ENCODE peak calls at places on chromosome 15, in four cellular contexts. N is K562, U is HepG2, X is GM12878. G is an unnamed sample.

GRCh38 chr15:86255247-86255646 is 175.6 kb downstream of the AGBL1 start:
- DNase-seq in N (no peak), X (no peak), U (no peak), G (no peak)

GRCh38 chr15:82894971-82895520 is 57.5 kb downstream of the HOMER2 start:
- DNase-seq in U (no peak), N (no peak), X (no peak), G (no peak)

GRCh38 chr15:87527416-87527815 is 729.1 kb downstream of the NTRK3 start:
- DNase-seq in X (no peak), N (no peak), U (no peak), G (no peak)

GRCh38 chr15:36953346-36953745 is 147.0 kb downstream of the MEIS2 start:
- DNase-seq in U (no peak), N (no peak), X (no peak), G (no peak)

GRCh38 chr15:99019558-99020540 is 12.3 kb upstream of the PGPEP1L start:
- DNase-seq in N (no peak), X (no peak), U (peak; percentile 21), G (no peak)

GRCh38 chr15:62549345-62549970 is 384.4 kb upstream of the C2CD4B start:
- DNase-seq in N (peak; percentile 40), X (no peak), U (peak; percentile 40), G (peak; percentile 54)

GRCh38 chr15:24756101-24756500 is 80.5 kb downstream of the NPAP1 start:
- DNase-seq in N (no peak), U (no peak), X (no peak), G (no peak)

GRCh38 chr15:63018639-63019038 is 23.9 kb upstream of the TPM1 start:
- DNase-seq in N (no peak), U (no peak), X (no peak), G (no peak)

GRCh38 chr15:94840794-94841587 is 609.6 kb downstream of the MCTP2 start:
- DNase-seq in U (no peak), N (no peak), X (no peak), G (no peak)

GRCh38 chr15:71201471-71201870 is 86.2 kb downstream of the THSD4 start:
- DNase-seq in X (no peak), N (no peak), U (no peak), G (no peak)

GRCh38 chr15:43872416-43873020 is 45.7 kb downstream of the WDR76 start:
- DNase-seq in N (peak; percentile 54), X (peak; percentile 4), U (peak; percentile 57), G (peak; percentile 54)

GRCh38 chr15:81271761-81272644 is 51.9 kb downstream of the STARD5 start:
- DNase-seq in U (no peak), X (no peak), N (no peak), G (no peak)

GRCh38 chr15:62071711-62072308 is 5.0 kb downstream of the C2CD4A start:
- DNase-seq in X (no peak), U (peak; percentile 29), N (peak; percentile 23), G (no peak)

GRCh38 chr15:83733206-83733605 is 79.3 kb downstream of the ADAMTSL3 start:
- DNase-seq in X (no peak), N (no peak), U (no peak), G (no peak)

GRCh38 chr15:65081270-65081669 is 4.7 kb downstream of the KBTBD13 start:
- DNase-seq in X (no peak), U (no peak), N (no peak), G (no peak)

GRCh38 chr15:65083262-65083701 is 6.7 kb downstream of the KBTBD13 start:
- DNase-seq in U (no peak), X (no peak), N (no peak), G (peak; percentile 42)

GRCh38 chr15:65082303-65082958 is 5.9 kb downstream of the KBTBD13 start:
- DNase-seq in N (no peak), U (no peak), X (no peak), G (peak; percentile 48)

GRCh38 chr15:65079580-65079979 is 3.0 kb downstream of the KBTBD13 start:
- DNase-seq in X (no peak), U (no peak), N (no peak), G (no peak)

DNA sequence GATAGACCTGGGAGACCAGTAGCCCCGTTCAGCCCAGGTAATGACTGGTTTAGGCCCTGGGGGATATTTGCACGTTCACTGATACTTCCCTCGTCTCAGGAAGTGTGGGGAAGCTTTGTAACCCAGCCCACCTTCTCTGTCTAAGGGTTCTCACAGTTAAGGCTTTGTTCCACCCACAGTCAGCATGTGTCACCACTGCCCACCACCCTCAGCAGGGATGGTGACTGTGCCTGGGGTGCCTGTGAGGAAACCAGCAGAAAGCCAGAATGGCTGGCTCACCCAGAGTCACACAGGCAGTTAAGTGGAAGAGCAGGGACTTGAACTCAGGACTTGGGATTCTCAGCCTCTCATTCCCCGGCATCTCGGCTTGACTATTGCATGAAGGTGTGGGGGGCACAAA is 5.2 kb downstream of the KBTBD13 start:
- DNase-seq in U (no peak), X (no peak), N (no peak), G (no peak)
- TF ChIP-seq TCF7 in U (no peak), X (no peak), N (no peak), G (no peak)

GRCh38 chr15:48470096-48470495 is 138.9 kb downstream of the DUT start:
- DNase-seq in X (no peak), U (no peak), N (no peak), G (no peak)
- TF ChIP-seq SP1 in X (no peak), U (no peak), N (no peak), G (no peak)

DNA sequence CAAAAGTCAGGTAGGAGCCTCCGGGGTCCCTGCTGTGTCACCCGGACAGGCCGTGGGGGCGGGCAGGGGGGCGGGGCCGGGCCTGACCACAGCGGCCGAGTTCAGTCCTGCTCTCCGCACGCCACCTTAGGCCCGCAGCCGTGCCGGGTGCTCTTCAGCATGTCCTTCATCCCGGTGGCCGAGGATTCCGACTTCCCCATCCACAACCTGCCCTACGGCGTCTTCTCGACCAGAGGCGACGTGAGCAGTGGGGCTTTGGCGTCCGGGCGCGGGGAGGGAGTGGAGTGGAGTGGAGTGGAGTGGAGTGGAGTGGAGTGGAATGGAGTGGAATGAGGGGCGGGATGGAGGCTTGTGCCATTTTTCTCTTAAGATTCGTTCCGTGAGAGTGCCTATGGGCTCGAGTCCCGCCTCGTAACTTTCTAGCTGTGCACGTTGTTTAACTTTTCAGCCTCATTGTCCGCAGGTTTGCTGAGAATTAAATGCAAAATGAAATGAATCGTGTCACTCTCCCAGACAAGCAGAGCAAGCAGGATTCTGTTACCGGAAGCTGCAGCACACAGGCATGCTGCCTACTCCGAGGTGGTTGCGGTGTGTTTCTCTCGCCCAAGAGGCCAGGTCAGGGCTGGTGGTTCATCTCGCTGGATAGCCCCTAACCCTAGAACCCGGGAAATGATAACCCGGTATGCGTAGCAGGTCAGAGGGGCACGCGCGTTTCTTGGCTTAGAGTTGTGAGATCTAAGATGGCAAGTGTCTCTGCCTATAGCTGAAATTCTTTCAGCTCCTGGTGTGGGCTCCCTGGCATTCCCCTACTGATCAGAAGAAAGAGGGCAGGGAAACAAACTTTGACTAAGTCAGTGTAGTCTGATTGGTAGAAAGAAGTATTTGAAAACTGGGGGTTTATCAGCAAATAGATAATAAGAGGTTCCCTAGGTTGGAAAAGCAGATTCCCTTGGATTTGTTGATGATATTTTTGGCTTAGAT is at the start of gene FAH:
- DNase-seq in U (peak; percentile 30), X (no peak), N (no peak), G (no peak)
- TF ChIP-seq TCF7 in U (no peak), X (no peak), N (no peak), G (no peak)

DNA sequence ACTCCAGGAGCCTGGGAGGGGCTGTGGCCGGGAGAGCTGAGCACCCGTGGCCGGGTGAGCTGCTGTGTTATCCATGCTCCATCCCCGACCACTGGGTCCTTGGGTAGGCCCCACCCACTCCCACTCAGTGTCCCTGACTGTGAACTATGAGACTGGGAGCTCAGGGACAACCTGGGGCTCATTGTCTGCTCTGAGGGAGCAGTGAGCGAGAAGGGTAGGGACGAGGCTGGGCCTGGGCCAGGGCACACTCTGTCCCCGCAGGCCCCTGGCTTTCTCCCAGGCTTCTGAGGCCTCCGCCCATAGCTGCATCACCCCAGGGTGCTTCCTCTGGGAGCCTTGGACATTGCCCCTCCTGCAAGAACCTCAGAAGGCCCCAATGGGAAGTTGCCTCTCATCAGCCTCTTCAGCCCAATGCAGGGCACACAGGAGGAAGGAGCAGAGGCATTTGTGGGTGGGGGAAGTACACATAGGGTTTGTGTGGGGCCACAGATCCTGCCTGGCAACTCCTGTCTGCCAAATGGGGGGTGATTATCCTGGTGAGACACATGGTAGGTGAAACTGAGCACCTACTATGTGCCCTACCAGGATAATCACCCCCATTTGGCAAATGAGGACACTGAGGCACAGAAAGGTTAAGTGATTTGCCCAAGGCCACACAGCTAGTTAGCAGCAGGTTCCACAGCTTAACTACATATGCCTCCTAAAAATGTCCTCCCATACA is 2.4 kb downstream of the ANPEP start:
- DNase-seq in U (peak; percentile 56), N (no peak), X (no peak), G (no peak)
- TF ChIP-seq SP1 in U (no peak), N (no peak), X (no peak), G (no peak)

GRCh38 chr15:27826902-27827321 is 272.2 kb downstream of the OCA2 start:
- DNase-seq in U (no peak), N (no peak), X (no peak), G (no peak)
- TF ChIP-seq TCF7 in U (no peak), N (no peak), X (no peak), G (no peak)

GRCh38 chr15:100279446-100279845 is 62.3 kb downstream of the ADAMTS17 start:
- DNase-seq in X (no peak), N (no peak), U (no peak), G (no peak)
- TF ChIP-seq SP1 in X (no peak), N (no peak), U (no peak), G (no peak)

DNA sequence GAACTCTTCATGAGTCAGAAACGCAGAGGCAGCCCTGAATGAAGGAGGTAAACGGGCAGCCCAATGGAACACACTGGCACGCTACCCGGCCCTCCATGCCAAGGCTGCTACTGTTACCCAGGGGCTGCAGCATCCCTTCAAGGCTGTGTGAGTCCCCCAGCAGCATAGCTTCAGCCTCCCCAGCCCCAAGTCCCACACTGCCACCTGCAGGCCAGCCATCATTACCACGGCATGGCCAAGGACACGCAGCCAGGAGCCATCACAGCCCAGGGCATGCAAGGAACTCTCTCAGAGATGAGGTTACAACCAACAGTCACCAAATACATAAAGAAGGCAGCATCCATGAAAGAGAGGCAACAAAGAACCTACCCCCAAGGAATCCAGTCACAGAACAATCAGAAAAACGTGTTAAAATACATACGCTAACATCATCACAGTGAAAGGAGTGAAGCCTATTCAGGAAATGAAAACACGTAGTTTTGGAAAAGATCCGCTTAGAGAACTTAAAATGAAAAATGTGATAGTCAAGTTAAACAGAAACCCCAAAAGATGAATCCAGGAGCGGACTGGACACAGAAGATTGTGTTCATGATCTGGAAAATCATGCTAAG is 22.4 kb downstream of the PLA2G4F start:
- DNase-seq in X (no peak), U (peak; percentile 52), N (peak; percentile 68), G (peak; percentile 90)
- TF ChIP-seq TCF7 in X (no peak), U (no peak), N (no peak), G (no peak)

GRCh38 chr15:35040339-35041255 is 44.5 kb downstream of the NANOGP8 start:
- DNase-seq in N (no peak), X (no peak), U (no peak), G (no peak)

GRCh38 chr15:35043380-35044095 is 41.6 kb downstream of the NANOGP8 start:
- DNase-seq in U (no peak), N (no peak), X (no peak), G (no peak)

GRCh38 chr15:35038655-35039534 is 46.2 kb downstream of the NANOGP8 start:
- DNase-seq in X (no peak), U (no peak), N (no peak), G (no peak)
- TF ChIP-seq SP1 in X (no peak), U (no peak), N (no peak), G (no peak)